ENCODE peak calls at places on chromosomes 7 and 10, in seven cellular contexts. C is AG04450, X is IMR-90, K is cardiac muscle cell, G is NCI-H2081, I is NCI-H748 treated with DMSO at 0.1 percent for 48 hours, S is germinal center. J is an unnamed sample.

GRCh38 chr7:136925556-136925955 is 57.1 kb downstream of the CHRM2 start:
- DNase-seq in S (no peak), I (no peak), K (peak; percentile 46), G (peak; percentile 26), X (peak; percentile 57), C (no peak), J (no peak)

GRCh38 chr10:79380918-79381775 is 33.9 kb downstream of the PPIF start:
- DNase-seq in K (no peak), C (no peak), X (no peak), S (no peak), I (no peak), G (no peak), J (no peak)

GRCh38 chr7:20647051-20647450 is 31.6 kb downstream of the ABCB5 start:
- DNase-seq in X (no peak), S (no peak), K (no peak), G (no peak), C (no peak), I (no peak), J (no peak)

GRCh38 chr7:97004931-97005763 is at the start of gene DLX6:
- DNase-seq in X (peak; percentile 14), G (peak; percentile 98), I (no peak), K (peak; percentile 32), S (peak; percentile 36), C (no peak), J (no peak)

GRCh38 chr7:122887198-122887597 is 938 bp upstream of the CADPS2 start:
- DNase-seq in X (peak; percentile 16), G (peak; percentile 65), S (no peak), K (peak; percentile 70), I (peak; percentile 64), C (no peak), J (no peak)

GRCh38 chr7:106329971-106330733 is 45.4 kb upstream of the NAMPT start:
- DNase-seq in C (no peak), S (no peak), I (no peak), G (no peak), X (peak; percentile 79), K (peak; percentile 69), J (no peak)

GRCh38 chr10:74227697-74228424 is 76.8 kb downstream of the ADK start:
- DNase-seq in C (no peak), X (peak; percentile 62), K (peak; percentile 72), I (no peak), S (peak; percentile 16), G (no peak), J (no peak)

GRCh38 chr7:100544949-100545635 is 6.1 kb downstream of the AGFG2 start:
- DNase-seq in C (no peak), S (no peak), G (no peak), I (no peak), K (peak; percentile 47), X (peak; percentile 26), J (no peak)

GRCh38 chr10:57222603-57223002 is 861.5 kb upstream of the ZWINT start:
- DNase-seq in C (no peak), S (no peak), G (no peak), X (no peak), K (no peak), I (no peak), J (no peak)